ENCODE peak calls at places on chromosomes 13 and 19, in ten cellular contexts. W, V, G, I, O, U, H, R, C and T are unnamed samples.

GRCh38 chr19:18488403-18488723 is 33.5 kb downstream of the ELL start:
- DNase-seq in V (no peak), H (no peak), R (no peak), U (peak), I (no peak), O (no peak), W (no peak), C (no peak), G (no peak), T (no peak)

GRCh38 chr13:101757446-101758039 is 305.1 kb downstream of the ITGBL1 start:
- DNase-seq in R (peak), V (no peak), O (peak), G (no peak), I (peak), W (no peak), C (peak), H (no peak), U (no peak), T (no peak)

GRCh38 chr13:98658131-98658530 is 81.2 kb upstream of the STK24 start:
- DNase-seq in O (no peak), R (peak), C (no peak), W (no peak), G (no peak), V (no peak), I (no peak), H (no peak), U (no peak), T (no peak)

GRCh38 chr19:44845286-44845611 is 848 bp upstream of the NECTIN2 start:
- DNase-seq in H (no peak), O (no peak), C (no peak), R (no peak), G (no peak), U (no peak), V (no peak), I (no peak), W (peak), T (no peak)

GRCh38 chr19:35908010-35908441 is at the start of gene TYROBP:
- DNase-seq in W (no peak), O (no peak), H (no peak), V (no peak), G (no peak), C (no peak), I (no peak), R (no peak), U (no peak), T (no peak)

GRCh38 chr13:63684822-63685221 is 2269.2 kb upstream of the PCDH20 start:
- DNase-seq in I (no peak), G (no peak), W (no peak), C (no peak), V (no peak), R (no peak), H (no peak), U (no peak), O (no peak), T (no peak)

GRCh38 chr13:43991773-43992201 is 112.1 kb downstream of the LACC1 start:
- DNase-seq in R (peak), W (no peak), V (no peak), C (no peak), I (no peak), H (no peak), G (no peak), U (no peak), O (peak), T (no peak)

GRCh38 chr13:20546559-20546958 is 20.4 kb upstream of the IFT88 start:
- DNase-seq in C (no peak), W (no peak), V (no peak), G (no peak), U (no peak), I (no peak), O (no peak), H (no peak), R (no peak), T (no peak)

GRCh38 chr19:10876459-10877240 is 5.3 kb downstream of the CARM1 start:
- DNase-seq in H (no peak), V (no peak), G (no peak), W (no peak), R (no peak), C (no peak), O (no peak), U (peak), I (no peak), T (no peak)

GRCh38 chr13:50033696-50034095 is 18.5 kb downstream of the KCNRG start:
- DNase-seq in U (no peak), W (no peak), R (no peak), I (no peak), H (no peak), G (no peak), C (no peak), O (no peak), V (no peak), T (no peak)